ENCODE peak calls at places on chromosomes 3 and 15, in six cellular contexts. X, C, S, I, B and M are unnamed samples.

GRCh38 chr15:94205366-94205765 is 26.0 kb upstream of the MCTP2 start:
- DNase-seq in X (no peak), C (no peak), S (no peak), I (no peak), B (no peak), M (no peak)

GRCh38 chr3:153260681-153261080 is 98.7 kb downstream of the RAP2B start:
- DNase-seq in X (no peak), C (peak; percentile 67), S (no peak), I (no peak), B (no peak), M (no peak)

GRCh38 chr15:97115764-97116075 is 785.2 kb downstream of the NR2F2 start:
- DNase-seq in X (no peak), C (no peak), S (no peak), I (no peak), B (no peak), M (no peak)

GRCh38 chr3:132783152-132783551 is 60.9 kb upstream of the NPHP3 start:
- DNase-seq in X (no peak), C (no peak), S (no peak), I (no peak), B (peak; percentile 14), M (no peak)

GRCh38 chr15:75840659-75841058 is 2.6 kb upstream of the UBE2Q2 start:
- DNase-seq in X (no peak), C (no peak), S (no peak), I (peak; percentile 73), B (peak; percentile 87), M (no peak)

GRCh38 chr3:12869025-12869695 is 27.8 kb upstream of the RPL32 start:
- DNase-seq in X (peak; percentile 56), C (no peak), S (no peak), I (peak; percentile 80), B (peak; percentile 10), M (no peak)

GRCh38 chr3:84772841-84773240 is 185.9 kb upstream of the CADM2 start:
- DNase-seq in X (no peak), C (peak; percentile 3), S (no peak), I (no peak), B (no peak), M (no peak)

GRCh38 chr15:44075535-44075934 is 119.5 kb downstream of the FRMD5 start:
- DNase-seq in X (no peak), C (no peak), S (no peak), I (no peak), B (peak; percentile 53), M (no peak)

GRCh38 chr3:18188491-18188890 is 236.6 kb downstream of the SATB1 start:
- DNase-seq in X (no peak), C (no peak), S (no peak), I (no peak), B (no peak), M (no peak)

GRCh38 chr15:68440136-68440535 is 8.2 kb upstream of the ITGA11 start:
- DNase-seq in X (no peak), C (no peak), S (no peak), I (no peak), B (no peak), M (no peak)

GRCh38 chr3:59268170-59268569 is 218.3 kb upstream of the CFAP20DC start:
- DNase-seq in X (no peak), C (no peak), S (no peak), I (no peak), B (peak; percentile 40), M (no peak)

GRCh38 chr3:12871404-12871983 is 30.1 kb upstream of the RPL32 start:
- DNase-seq in X (no peak), C (no peak), S (no peak), I (no peak), B (no peak), M (no peak)

GRCh38 chr3:144762091-144762490 is 790.5 kb downstream of the DIPK2A start:
- DNase-seq in X (no peak), C (no peak), S (no peak), I (no peak), B (no peak), M (no peak)

GRCh38 chr3:4351164-4351855 is 48.1 kb downstream of the SETMAR start:
- DNase-seq in X (no peak), C (no peak), S (peak; percentile 63), I (no peak), B (peak; percentile 67), M (no peak)

GRCh38 chr15:90097475-90097874 is 4.8 kb downstream of the IDH2 start:
- DNase-seq in X (peak; percentile 79), C (no peak), S (peak; percentile 95), I (no peak), B (no peak), M (peak; percentile 87)

GRCh38 chr3:10310578-10310977 is 10.3 kb downstream of the SEC13 start:
- DNase-seq in X (no peak), C (no peak), S (no peak), I (no peak), B (no peak), M (no peak)

GRCh38 chr3:57077630-57078365 is 17.3 kb downstream of the SPATA12 start:
- DNase-seq in X (no peak), C (peak; percentile 70), S (no peak), I (no peak), B (no peak), M (no peak)

GRCh38 chr15:53759333-53759975 is at the start of gene WDR72:
- DNase-seq in X (no peak), C (no peak), S (no peak), I (no peak), B (no peak), M (no peak)

GRCh38 chr3:100158877-100159563 is 44.7 kb upstream of the FILIP1L start:
- DNase-seq in X (no peak), C (no peak), S (no peak), I (peak; percentile 89), B (no peak), M (no peak)

GRCh38 chr15:49521802-49522201 is 98.8 kb downstream of the FGF7 start:
- DNase-seq in X (no peak), C (peak; percentile 2), S (no peak), I (no peak), B (peak; percentile 17), M (no peak)

GRCh38 chr15:23690450-23690852 is 3.3 kb upstream of the NDN start:
- DNase-seq in X (no peak), C (peak; percentile 93), S (no peak), I (peak; percentile 88), B (peak; percentile 76), M (no peak)

GRCh38 chr3:56914646-56915045 is 112.9 kb upstream of the ARHGEF3 start:
- DNase-seq in X (no peak), C (no peak), S (peak; percentile 44), I (no peak), B (no peak), M (no peak)

GRCh38 chr3:138328341-138328740 is 1.3 kb downstream of the NME9 start:
- DNase-seq in X (no peak), C (no peak), S (no peak), I (no peak), B (peak; percentile 58), M (no peak)

GRCh38 chr3:77746048-77746447 is 706.1 kb downstream of the ROBO2 start:
- DNase-seq in X (no peak), C (no peak), S (no peak), I (no peak), B (no peak), M (no peak)

GRCh38 chr15:100635406-100636071 is 33.1 kb downstream of the ASB7 start:
- DNase-seq in X (no peak), C (no peak), S (no peak), I (no peak), B (no peak), M (no peak)

GRCh38 chr3:23304424-23304823 is 101.3 kb downstream of the UBE2E2 start:
- DNase-seq in X (no peak), C (no peak), S (no peak), I (no peak), B (peak; percentile 45), M (no peak)

GRCh38 chr3:23302276-23302675 is 99.1 kb downstream of the UBE2E2 start:
- DNase-seq in X (no peak), C (no peak), S (no peak), I (no peak), B (peak; percentile 16), M (no peak)

GRCh38 chr3:23301817-23302216 is 98.7 kb downstream of the UBE2E2 start:
- DNase-seq in X (no peak), C (no peak), S (no peak), I (no peak), B (no peak), M (no peak)

GRCh38 chr3:23308986-23309625 is 106.0 kb downstream of the UBE2E2 start:
- DNase-seq in X (no peak), C (no peak), S (no peak), I (no peak), B (no peak), M (no peak)

GRCh38 chr3:23303601-23304217 is 100.6 kb downstream of the UBE2E2 start:
- DNase-seq in X (no peak), C (no peak), S (no peak), I (no peak), B (peak; percentile 10), M (no peak)
- H3K4me3 ChIP-seq in X (no peak overlapping the region), C (no peak overlapping the region), S (no peak overlapping the region), I (no peak overlapping the region), B (no peak overlapping the region), M (no peak overlapping the region)

GRCh38 chr3:16841354-16841753 is 43.4 kb upstream of the PLCL2 start:
- DNase-seq in X (no peak), C (no peak), S (peak; percentile 22), I (no peak), B (no peak), M (no peak)
- H3K4me3 ChIP-seq in X (peak overlapping the region; percentile 67), C (no peak overlapping the region), S (peak overlapping the region; percentile 72), I (no peak overlapping the region), B (no peak overlapping the region), M (peak overlapping the region; percentile 25)

GRCh38 chr3:16513141-16514020 is at the start of gene RFTN1:
- DNase-seq in X (peak; percentile 67), C (no peak), S (peak; percentile 74), I (no peak), B (peak; percentile 65), M (peak; percentile 33)

GRCh38 chr3:16514021-16514700 is 662 bp upstream of the RFTN1 start:
- DNase-seq in X (no peak), C (no peak), S (no peak), I (no peak), B (no peak), M (no peak)

GRCh38 chr3:16516695-16517481 is 3.4 kb upstream of the RFTN1 start:
- DNase-seq in X (peak; percentile 59), C (peak; percentile 33), S (peak; percentile 77), I (peak; percentile 65), B (peak; percentile 83), M (no peak)

GRCh38 chr3:16515885-16516420 is 2.5 kb upstream of the RFTN1 start:
- DNase-seq in X (no peak), C (no peak), S (peak; percentile 38), I (no peak), B (no peak), M (no peak)

GRCh38 chr3:16514799-16515353 is 1.4 kb upstream of the RFTN1 start:
- DNase-seq in X (no peak), C (no peak), S (no peak), I (no peak), B (no peak), M (no peak)
- H3K4me3 ChIP-seq in X (no peak overlapping the region), C (no peak overlapping the region), S (peak overlapping the region; percentile 74), I (no peak overlapping the region), B (no peak overlapping the region), M (no peak overlapping the region)

DNA sequence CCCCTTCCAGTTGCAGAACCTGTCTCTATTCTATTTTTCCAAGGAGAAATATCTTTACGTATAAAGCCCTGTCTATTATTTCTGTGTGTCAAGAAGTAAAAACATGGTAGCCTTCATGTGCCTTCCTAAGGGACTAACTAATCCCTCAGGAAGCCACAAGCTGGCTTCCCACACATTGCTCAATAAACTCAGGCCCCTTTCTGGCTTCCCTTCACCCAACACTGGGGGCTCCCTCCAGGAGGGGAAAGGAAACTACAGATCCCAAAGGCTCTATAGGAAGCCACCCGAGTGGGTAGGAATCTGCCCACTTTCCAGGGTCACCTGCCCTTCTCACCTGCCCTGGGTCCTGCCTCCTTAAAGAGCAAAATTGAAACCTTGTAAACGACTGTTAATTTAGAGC is 4.6 kb downstream of the TLE3 start:
- DNase-seq in X (peak; percentile 3), C (peak; percentile 23), S (no peak), I (no peak), B (peak; percentile 59), M (no peak)
- H3K4me3 ChIP-seq in X (no peak overlapping the region), C (no peak overlapping the region), S (peak overlapping the region; percentile 72), I (no peak overlapping the region), B (peak overlapping the region; percentile 8), M (no peak overlapping the region)